ENCODE peak calls at places on chromosomes 11 and 22, in nine cellular contexts. O is tibial artery, Y is AML-193, M is fibroblast of lung, C is AG04450, U is stomach, S is posterior vena cava, I is iris pigment epithelial cell, J is anterior cingulate cortex. B is an unnamed sample.

GRCh38 chr11:46808804-46809431 is 37.2 kb downstream of the CKAP5 start:
- DNase-seq in O (no peak), Y (peak; percentile 34), M (peak; percentile 8), C (no peak), U (no peak), S (no peak), I (peak; percentile 79), J (no peak), B (peak; percentile 27)

GRCh38 chr11:3920148-3920852 is 64.8 kb downstream of the STIM1 start:
- DNase-seq in O (no peak), Y (peak; percentile 70), M (peak; percentile 78), C (no peak), U (peak; percentile 44), S (no peak), I (peak; percentile 62), J (no peak), B (peak; percentile 83)

GRCh38 chr11:13784441-13784840 is 116.0 kb downstream of the FAR1 start:
- DNase-seq in O (no peak), Y (no peak), M (no peak), C (no peak), U (no peak), S (no peak), I (no peak), J (no peak), B (no peak)

GRCh38 chr11:92651159-92651558 is 318.3 kb upstream of the MTNR1B start:
- DNase-seq in O (no peak), Y (no peak), M (no peak), C (no peak), U (no peak), S (no peak), I (no peak), J (no peak), B (no peak)

GRCh38 chr22:36277482-36278291 is 24.8 kb downstream of the APOL1 start:
- DNase-seq in O (peak; percentile 77), Y (peak; percentile 57), M (peak; percentile 53), C (peak; percentile 29), U (peak; percentile 65), S (peak; percentile 82), I (peak; percentile 59), J (peak; percentile 26), B (peak; percentile 47)

GRCh38 chr11:67282155-67282875 is 6.8 kb upstream of the ANKRD13D start:
- DNase-seq in O (peak; percentile 64), Y (no peak), M (no peak), C (no peak), U (no peak), S (peak; percentile 77), I (no peak), J (no peak), B (no peak)

GRCh38 chr22:31540966-31541365 is 44.6 kb downstream of the SFI1 start:
- DNase-seq in O (no peak), Y (no peak), M (no peak), C (no peak), U (no peak), S (no peak), I (no peak), J (no peak), B (no peak)

GRCh38 chr11:107157146-107157808 is 139.0 kb upstream of the GUCY1A2 start:
- DNase-seq in O (no peak), Y (no peak), M (peak; percentile 55), C (no peak), U (no peak), S (no peak), I (peak; percentile 4), J (no peak), B (no peak)

GRCh38 chr11:116492600-116492999 is 280.2 kb downstream of the BUD13 start:
- DNase-seq in O (no peak), Y (no peak), M (no peak), C (no peak), U (no peak), S (no peak), I (no peak), J (peak; percentile 27), B (no peak)

GRCh38 chr11:114621950-114622809 is 26.6 kb upstream of the NXPE4 start:
- DNase-seq in O (no peak), Y (no peak), M (no peak), C (no peak), U (no peak), S (no peak), I (no peak), J (no peak), B (no peak)

GRCh38 chr22:25193548-25193947 is 6.1 kb upstream of the CRYBB3 start:
- DNase-seq in O (no peak), Y (no peak), M (no peak), C (no peak), U (no peak), S (no peak), I (no peak), J (no peak), B (no peak)

GRCh38 chr11:103499710-103500340 is 390.6 kb downstream of the DYNC2H1 start:
- DNase-seq in O (no peak), Y (no peak), M (no peak), C (no peak), U (no peak), S (no peak), I (no peak), J (no peak), B (no peak)

GRCh38 chr11:88535266-88535665 is 197.7 kb upstream of the CTSC start:
- DNase-seq in O (no peak), Y (no peak), M (peak; percentile 72), C (no peak), U (no peak), S (no peak), I (peak; percentile 45), J (no peak), B (no peak)

GRCh38 chr11:77377734-77378133 is 76.2 kb upstream of the GDPD4 start:
- DNase-seq in O (no peak), Y (no peak), M (peak; percentile 18), C (no peak), U (no peak), S (peak; percentile 65), I (no peak), J (no peak), B (no peak)

B was measured in fibroblast of gingiva.